ENCODE peak calls at places on chromosomes 3 and 15, in five cellular contexts. H is AG08396; M is SHP77; D is stimulated activated CD4-positive, alpha-beta T cell treated with anti-CD3 and anti-CD28 coated beads, Interleukin-4, amount 100 ng/mL, for 48 hours; E is lung. B is an unnamed sample.

GRCh38 chr3:190432216-190432615 is 17.5 kb downstream of the TMEM207 start:
- DNase-seq in H (no peak), M (no peak), D (no peak), E (no peak), B (no peak)

GRCh38 chr3:150765949-150766720 is 3.2 kb upstream of the SIAH2 start:
- DNase-seq in H (no peak), M (no peak), D (peak), E (no peak), B (no peak)

GRCh38 chr3:171680690-171681416 is 129.4 kb downstream of the PLD1 start:
- DNase-seq in H (no peak), M (no peak), D (no peak), E (no peak), B (no peak)

GRCh38 chr3:138950006-138950644 is 3.1 kb downstream of the FOXL2NB start:
- DNase-seq in H (no peak), M (no peak), D (no peak), E (no peak), B (peak)

GRCh38 chr3:51967384-51968174 is at the start of gene PCBP4:
- DNase-seq in H (peak), M (peak), D (no peak), E (peak), B (peak)

GRCh38 chr3:113745273-113746068 is 578 bp downstream of the NAA50 start:
- DNase-seq in H (peak), M (peak), D (peak), E (peak), B (peak)

GRCh38 chr15:70091649-70092461 is 5.9 kb downstream of the TLE3 start:
- DNase-seq in H (no peak), M (peak), D (no peak), E (peak), B (peak)

GRCh38 chr3:52891164-52891563 is 6.2 kb downstream of the STIMATE start:
- DNase-seq in H (no peak), M (no peak), D (peak), E (peak), B (peak)

GRCh38 chr3:196793224-196793623 is 53.6 kb downstream of the PAK2 start:
- DNase-seq in H (peak), M (no peak), D (no peak), E (no peak), B (no peak)

GRCh38 chr15:85389774-85390173 is 9.4 kb downstream of the AKAP13 start:
- DNase-seq in H (no peak), M (no peak), D (no peak), E (no peak), B (no peak)

GRCh38 chr3:108218811-108219210 is 3.4 kb downstream of the IFT57 start:
- DNase-seq in H (peak), M (no peak), D (no peak), E (no peak), B (no peak)

GRCh38 chr3:119294889-119295769 is 946 bp downstream of the ARHGAP31 start:
- DNase-seq in H (peak), M (no peak), D (peak), E (no peak), B (peak)

GRCh38 chr3:74067296-74067695 is 442.6 kb upstream of the PDZRN3 start:
- DNase-seq in H (peak), M (no peak), D (no peak), E (no peak), B (no peak)

GRCh38 chr15:25251700-25252390 is 187.0 kb downstream of the UBE3A start:
- DNase-seq in H (no peak), M (no peak), D (no peak), E (no peak), B (no peak)

GRCh38 chr3:132916096-132916495 is 122.1 kb upstream of the TMEM108 start:
- DNase-seq in H (no peak), M (no peak), D (no peak), E (no peak), B (no peak)

GRCh38 chr3:157412323-157412845 is 24.3 kb upstream of the PTX3 start:
- DNase-seq in H (no peak), M (no peak), D (no peak), E (no peak), B (no peak)

GRCh38 chr3:10505050-10505790 is at the start of gene ATP2B2:
- DNase-seq in H (no peak), M (peak), D (no peak), E (no peak), B (no peak)

GRCh38 chr15:60381148-60381788 is 16.5 kb downstream of the ANXA2 start:
- DNase-seq in H (no peak), M (no peak), D (no peak), E (no peak), B (no peak)

GRCh38 chr15:43514241-43515057 is 3.0 kb upstream of the MAP1A start:
- DNase-seq in H (no peak), M (peak), D (no peak), E (no peak), B (no peak)

GRCh38 chr15:99433757-99434211 is 132.0 kb upstream of the MEF2A start:
- DNase-seq in H (no peak), M (no peak), D (no peak), E (no peak), B (no peak)

GRCh38 chr15:40543631-40544294 is 21.1 kb downstream of the CCDC32 start:
- DNase-seq in H (no peak), M (no peak), D (no peak), E (no peak), B (no peak)

GRCh38 chr3:126613481-126614187 is 41.3 kb downstream of the TXNRD3 start:
- DNase-seq in H (no peak), M (no peak), D (no peak), E (no peak), B (no peak)

GRCh38 chr3:27869152-27869551 is 147.0 kb upstream of the EOMES start:
- DNase-seq in H (no peak), M (no peak), D (no peak), E (no peak), B (no peak)

GRCh38 chr3:73342077-73342476 is 280.6 kb downstream of the EBLN2 start:
- DNase-seq in H (no peak), M (no peak), D (no peak), E (no peak), B (no peak)

GRCh38 chr15:99446565-99447496 is 119.0 kb upstream of the MEF2A start:
- DNase-seq in H (no peak), M (peak), D (no peak), E (no peak), B (peak)

GRCh38 chr3:133649486-133650068 is 12.2 kb downstream of the TOPBP1 start:
- DNase-seq in H (no peak), M (no peak), D (no peak), E (no peak), B (no peak)

GRCh38 chr3:102514241-102514640 is 79.4 kb downstream of the ZPLD1 start:
- DNase-seq in H (no peak), M (no peak), D (no peak), E (no peak), B (no peak)

GRCh38 chr15:93331545-93332117 is 242.6 kb upstream of the RGMA start:
- DNase-seq in H (no peak), M (peak), D (no peak), E (no peak), B (no peak)

GRCh38 chr15:59294961-59295741 is 77.5 kb downstream of the MYO1E start:
- DNase-seq in H (peak), M (no peak), D (no peak), E (no peak), B (peak)

GRCh38 chr3:11671648-11672100 is 28.0 kb upstream of the VGLL4 start:
- DNase-seq in H (peak), M (no peak), D (no peak), E (no peak), B (peak)

B was measured in thyroid gland.